ENCODE peak calls at places on chromosomes 7 and 10, in six cellular contexts. K is endothelial cell of umbilical vein, X is heart left ventricle, H is spleen, V is A673, B is cardiac muscle cell. F is an unnamed sample.

GRCh38 chr10:102673235-102673634 is 29.0 kb downstream of the TRIM8 start:
- DNase-seq in B (no peak), V (no peak), K (no peak), H (no peak), X (no peak), F (no peak)

GRCh38 chr7:41045556-41046123 is 657.2 kb downstream of the INHBA start:
- DNase-seq in X (no peak), V (no peak), K (peak; percentile 18), B (no peak), H (no peak), F (no peak)

GRCh38 chr7:48180981-48181380 is 9.7 kb downstream of the ABCA13 start:
- DNase-seq in K (no peak), X (no peak), V (no peak), B (no peak), H (no peak), F (no peak)

GRCh38 chr7:120988591-120989299 is at the start of gene CPED1:
- DNase-seq in V (no peak), X (peak; percentile 89), K (peak; percentile 71), B (peak; percentile 81), H (peak; percentile 92), F (peak; percentile 93)

GRCh38 chr7:106064836-106065559 is 47.1 kb downstream of the SYPL1 start:
- DNase-seq in K (peak; percentile 88), X (peak; percentile 88), H (peak; percentile 83), V (peak; percentile 76), B (peak; percentile 96), F (peak; percentile 91)

GRCh38 chr10:75987610-75988009 is 556.2 kb downstream of the LRMDA start:
- DNase-seq in V (no peak), K (no peak), H (no peak), X (no peak), B (peak; percentile 14), F (no peak)

GRCh38 chr10:71308244-71308643 is 10.8 kb upstream of the SLC29A3 start:
- DNase-seq in V (no peak), B (no peak), K (no peak), X (no peak), H (no peak), F (no peak)

GRCh38 chr7:41955475-41956243 is 252.8 kb upstream of the INHBA start:
- DNase-seq in K (peak; percentile 98), V (peak; percentile 99), H (peak; percentile 83), X (peak; percentile 94), B (peak; percentile 100), F (peak; percentile 98)

GRCh38 chr10:70596110-70596798 is 6.3 kb downstream of the PRF1 start:
- DNase-seq in X (no peak), H (no peak), K (no peak), V (no peak), B (no peak), F (peak; percentile 58)

GRCh38 chr7:122402235-122402634 is 97.7 kb upstream of the FEZF1 start:
- DNase-seq in V (peak; percentile 66), X (no peak), K (no peak), H (no peak), B (no peak), F (no peak)

GRCh38 chr7:74501298-74501697 is 47.6 kb downstream of the GTF2IRD1 start:
- DNase-seq in K (no peak), V (no peak), X (peak; percentile 82), H (no peak), B (no peak), F (peak; percentile 87)

DNA sequence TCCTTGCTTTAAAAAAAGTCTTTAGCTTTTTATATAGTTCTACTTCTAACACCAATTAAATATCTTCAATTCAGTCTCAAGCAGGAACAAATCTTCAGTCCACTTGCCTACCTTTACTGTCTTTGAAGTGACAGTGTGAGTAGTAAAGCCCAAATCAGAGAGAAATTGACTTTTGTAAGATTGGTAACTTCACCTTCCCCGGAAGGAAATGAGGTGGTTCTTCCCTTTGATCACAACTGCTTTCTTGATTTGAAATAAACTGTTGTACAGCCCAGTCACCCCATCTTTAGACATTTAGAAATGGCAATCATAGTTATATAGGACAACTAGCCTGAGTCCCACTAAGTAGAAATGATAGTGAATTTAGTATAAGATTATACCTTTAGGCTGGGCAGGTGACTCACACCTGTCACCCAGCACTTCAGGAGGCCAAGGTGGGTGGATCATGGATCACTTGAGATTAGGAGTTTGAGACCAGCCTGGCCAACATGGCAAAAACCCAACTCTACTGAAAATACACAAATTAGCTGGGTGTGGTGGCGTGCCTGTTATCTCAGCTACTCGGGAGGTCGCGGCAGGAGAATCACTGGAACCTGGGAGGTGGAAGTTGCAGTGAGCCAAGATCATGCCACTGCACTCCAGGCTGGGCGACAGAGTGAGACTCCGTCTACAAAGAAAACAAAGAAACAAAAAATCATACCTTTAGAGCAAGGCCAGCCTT is 4.7 kb downstream of the FAS start:
- DNase-seq in H (no peak), X (no peak), B (no peak), K (no peak), V (no peak), F (no peak)
- H3K4me3 ChIP-seq in H (no peak overlapping the region), X (no peak overlapping the region), B (no peak overlapping the region), K (no peak overlapping the region), V (no peak overlapping the region), F (no peak overlapping the region)

GRCh38 chr7:131686833-131687232 is 130.4 kb upstream of the PODXL start:
- DNase-seq in V (no peak), K (no peak), X (no peak), B (no peak), H (no peak), F (no peak)
- H3K4me3 ChIP-seq in V (no peak overlapping the region), K (no peak overlapping the region), X (no peak overlapping the region), B (no peak overlapping the region), H (no peak overlapping the region), F (no peak overlapping the region)

DNA sequence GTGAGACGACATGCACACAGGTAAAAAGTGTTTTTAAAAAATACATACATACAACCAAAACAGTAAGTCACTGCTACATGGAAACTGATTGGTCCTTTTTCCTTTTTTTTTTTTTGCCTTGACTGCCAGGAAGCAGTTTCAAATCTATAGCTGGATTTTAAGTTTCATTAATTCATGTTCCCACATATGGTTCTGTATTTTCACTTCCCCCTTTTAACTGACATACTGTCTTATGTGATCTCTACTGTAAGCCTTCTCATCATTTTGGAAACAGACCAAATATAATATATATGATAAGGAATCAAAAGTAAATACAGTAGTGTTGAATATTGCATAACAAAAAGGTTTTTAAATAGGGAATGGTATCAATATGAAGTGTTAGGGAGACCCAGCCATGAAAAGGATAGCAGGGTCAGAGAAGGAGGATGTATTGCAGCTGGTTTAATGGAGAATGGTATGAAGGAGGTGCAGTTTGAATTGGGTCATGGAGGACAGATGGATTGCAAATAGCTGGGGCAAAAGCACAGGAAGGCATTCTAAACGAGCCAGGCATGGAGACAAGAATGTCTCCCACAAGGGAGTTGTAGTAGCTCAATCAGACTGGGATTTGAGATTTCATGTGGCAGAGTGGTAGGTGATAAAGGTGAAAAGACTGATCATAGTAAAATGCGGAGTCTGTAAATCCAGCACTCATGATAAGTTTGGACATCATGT is 5.4 kb downstream of the CAV1 start:
- DNase-seq in H (no peak), V (no peak), B (peak; percentile 30), X (no peak), K (no peak), F (no peak)
- H3K4me3 ChIP-seq in H (no peak overlapping the region), V (peak overlapping the region; percentile 90), B (no peak overlapping the region), X (no peak overlapping the region), K (peak overlapping the region; percentile 13), F (peak overlapping the region; percentile 62)

GRCh38 chr10:21587391-21587790 is 53.4 kb downstream of the MLLT10 start:
- DNase-seq in V (no peak), H (no peak), B (no peak), K (no peak), X (no peak), F (no peak)

GRCh38 chr10:21579291-21579690 is 45.3 kb downstream of the MLLT10 start:
- DNase-seq in H (no peak), V (no peak), X (no peak), B (no peak), K (no peak), F (no peak)

DNA sequence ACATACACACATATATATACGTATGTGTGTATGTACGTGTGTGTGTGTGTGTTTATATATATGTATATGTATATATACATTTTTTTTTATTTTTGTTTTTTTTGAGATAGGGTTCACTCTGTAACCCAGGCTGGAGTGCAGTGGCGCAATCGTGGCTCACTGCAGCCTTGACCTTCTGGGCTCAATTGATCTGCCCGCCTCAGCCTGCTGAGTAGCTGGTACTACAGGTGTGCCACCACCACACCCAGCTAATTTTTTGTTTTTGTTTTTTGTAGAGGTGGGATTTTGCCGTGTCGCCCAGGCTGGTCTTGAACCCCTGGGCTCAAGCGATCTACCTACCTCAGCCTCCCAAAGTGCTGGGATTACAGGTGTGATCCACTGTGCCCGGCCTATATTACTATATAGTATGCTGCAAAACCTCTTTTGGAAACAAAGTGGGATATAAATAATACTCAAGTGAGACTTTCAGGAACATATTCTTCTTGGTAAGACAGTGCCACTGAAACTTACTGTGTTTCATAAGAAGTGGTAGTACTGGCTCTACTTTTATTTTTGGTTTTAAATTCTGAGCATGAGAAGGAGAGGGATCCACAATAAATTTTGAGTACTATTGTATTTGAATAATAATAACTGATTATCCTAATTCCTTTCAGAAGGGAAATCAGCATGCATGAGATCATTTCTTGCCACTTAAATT is 51.0 kb downstream of the MLLT10 start:
- DNase-seq in H (no peak), X (no peak), B (no peak), K (no peak), V (no peak), F (no peak)
- H3K4me3 ChIP-seq in H (no peak overlapping the region), X (no peak overlapping the region), B (no peak overlapping the region), K (no peak overlapping the region), V (no peak overlapping the region), F (no peak overlapping the region)

GRCh38 chr10:132994811-132995210 is 52.4 kb upstream of the CFAP46 start:
- DNase-seq in K (no peak), B (no peak), H (no peak), V (no peak), X (peak; percentile 44), F (peak; percentile 9)
- H3K4me3 ChIP-seq in K (no peak overlapping the region), B (no peak overlapping the region), H (no peak overlapping the region), V (no peak overlapping the region), X (no peak overlapping the region), F (no peak overlapping the region)

GRCh38 chr7:127770870-127771269 is 118.9 kb downstream of the SND1 start:
- DNase-seq in K (no peak), H (no peak), B (peak; percentile 32), X (no peak), V (no peak), F (no peak)
- H3K4me3 ChIP-seq in K (no peak overlapping the region), H (no peak overlapping the region), B (no peak overlapping the region), X (no peak overlapping the region), V (no peak overlapping the region), F (no peak overlapping the region)